ENCODE peak calls at places on chromosomes 3 and 15, in four cellular contexts. One of them, this sample, is unnamed.

GRCh38 chr15:47870956-47871625 is 153.8 kb downstream of the SEMA6D start:
- DNase-seq in kidney epithelial cell: no peak
- DNase-seq in fibroblast of the conjunctiva: peak; percentile 51
- DNase-seq in activated CD4-positive, alpha-beta T cell treated with anti-CD3 and anti-CD28 coated beads, Interleukin-2, amount 50 U/mL, for 24 hours: no peak
- DNase-seq in this sample: peak; percentile 47

GRCh38 chr3:126523745-126524428 is at the start of gene CHST13:
- DNase-seq in activated CD4-positive, alpha-beta T cell treated with anti-CD3 and anti-CD28 coated beads, Interleukin-2, amount 50 U/mL, for 24 hours: no peak
- DNase-seq in fibroblast of the conjunctiva: no peak
- DNase-seq in kidney epithelial cell: no peak
- DNase-seq in this sample: no peak

GRCh38 chr3:72769758-72770540 is 78.3 kb downstream of the SHQ1 start:
- DNase-seq in kidney epithelial cell: no peak
- DNase-seq in activated CD4-positive, alpha-beta T cell treated with anti-CD3 and anti-CD28 coated beads, Interleukin-2, amount 50 U/mL, for 24 hours: no peak
- DNase-seq in fibroblast of the conjunctiva: no peak
- DNase-seq in this sample: no peak

GRCh38 chr3:152269423-152270144 is 855 bp downstream of the MBNL1 start:
- DNase-seq in kidney epithelial cell: no peak
- DNase-seq in fibroblast of the conjunctiva: peak; percentile 95
- DNase-seq in activated CD4-positive, alpha-beta T cell treated with anti-CD3 and anti-CD28 coated beads, Interleukin-2, amount 50 U/mL, for 24 hours: no peak
- DNase-seq in this sample: peak; percentile 41

GRCh38 chr3:12991861-12992281 is 81.4 kb downstream of the IQSEC1 start:
- DNase-seq in fibroblast of the conjunctiva: no peak
- DNase-seq in kidney epithelial cell: no peak
- DNase-seq in activated CD4-positive, alpha-beta T cell treated with anti-CD3 and anti-CD28 coated beads, Interleukin-2, amount 50 U/mL, for 24 hours: no peak
- DNase-seq in this sample: no peak

GRCh38 chr15:40105517-40106202 is 3.0 kb downstream of the BMF start:
- DNase-seq in activated CD4-positive, alpha-beta T cell treated with anti-CD3 and anti-CD28 coated beads, Interleukin-2, amount 50 U/mL, for 24 hours: peak; percentile 43
- DNase-seq in fibroblast of the conjunctiva: no peak
- DNase-seq in kidney epithelial cell: no peak
- DNase-seq in this sample: no peak

GRCh38 chr3:119257654-119258410 is 17.2 kb upstream of the B4GALT4 start:
- DNase-seq in activated CD4-positive, alpha-beta T cell treated with anti-CD3 and anti-CD28 coated beads, Interleukin-2, amount 50 U/mL, for 24 hours: no peak
- DNase-seq in kidney epithelial cell: no peak
- DNase-seq in fibroblast of the conjunctiva: no peak
- DNase-seq in this sample: no peak

GRCh38 chr3:33067484-33067883 is 29.5 kb downstream of the GLB1 start:
- DNase-seq in fibroblast of the conjunctiva: no peak
- DNase-seq in kidney epithelial cell: no peak
- DNase-seq in activated CD4-positive, alpha-beta T cell treated with anti-CD3 and anti-CD28 coated beads, Interleukin-2, amount 50 U/mL, for 24 hours: no peak
- DNase-seq in this sample: no peak

GRCh38 chr3:134374791-134375541 is 719 bp upstream of the AMOTL2 start:
- DNase-seq in kidney epithelial cell: no peak
- DNase-seq in activated CD4-positive, alpha-beta T cell treated with anti-CD3 and anti-CD28 coated beads, Interleukin-2, amount 50 U/mL, for 24 hours: no peak
- DNase-seq in fibroblast of the conjunctiva: no peak
- DNase-seq in this sample: no peak

GRCh38 chr15:73934281-73934680 is 8.0 kb downstream of the LOXL1 start:
- DNase-seq in kidney epithelial cell: no peak
- DNase-seq in fibroblast of the conjunctiva: no peak
- DNase-seq in activated CD4-positive, alpha-beta T cell treated with anti-CD3 and anti-CD28 coated beads, Interleukin-2, amount 50 U/mL, for 24 hours: no peak
- DNase-seq in this sample: no peak

GRCh38 chr15:62845239-62846126 is 197.1 kb upstream of the TPM1 start:
- DNase-seq in fibroblast of the conjunctiva: no peak
- DNase-seq in activated CD4-positive, alpha-beta T cell treated with anti-CD3 and anti-CD28 coated beads, Interleukin-2, amount 50 U/mL, for 24 hours: no peak
- DNase-seq in kidney epithelial cell: no peak
- DNase-seq in this sample: no peak

GRCh38 chr15:60328852-60329443 is 68.8 kb downstream of the ANXA2 start:
- DNase-seq in activated CD4-positive, alpha-beta T cell treated with anti-CD3 and anti-CD28 coated beads, Interleukin-2, amount 50 U/mL, for 24 hours: peak; percentile 5
- DNase-seq in fibroblast of the conjunctiva: peak; percentile 40
- DNase-seq in kidney epithelial cell: no peak
- DNase-seq in this sample: no peak

GRCh38 chr3:129305592-129306091 is 27.0 kb downstream of the HMCES start:
- DNase-seq in fibroblast of the conjunctiva: peak; percentile 87
- DNase-seq in kidney epithelial cell: peak; percentile 69
- DNase-seq in activated CD4-positive, alpha-beta T cell treated with anti-CD3 and anti-CD28 coated beads, Interleukin-2, amount 50 U/mL, for 24 hours: no peak
- DNase-seq in this sample: no peak

GRCh38 chr3:144067059-144067458 is 95.4 kb downstream of the DIPK2A start:
- DNase-seq in kidney epithelial cell: no peak
- DNase-seq in fibroblast of the conjunctiva: no peak
- DNase-seq in activated CD4-positive, alpha-beta T cell treated with anti-CD3 and anti-CD28 coated beads, Interleukin-2, amount 50 U/mL, for 24 hours: no peak
- DNase-seq in this sample: no peak

GRCh38 chr3:192433704-192434103 is 293.6 kb downstream of the FGF12 start:
- DNase-seq in kidney epithelial cell: no peak
- DNase-seq in fibroblast of the conjunctiva: no peak
- DNase-seq in activated CD4-positive, alpha-beta T cell treated with anti-CD3 and anti-CD28 coated beads, Interleukin-2, amount 50 U/mL, for 24 hours: no peak
- DNase-seq in this sample: no peak

GRCh38 chr15:56537881-56538280 is 72.9 kb upstream of the MNS1 start:
- DNase-seq in kidney epithelial cell: no peak
- DNase-seq in activated CD4-positive, alpha-beta T cell treated with anti-CD3 and anti-CD28 coated beads, Interleukin-2, amount 50 U/mL, for 24 hours: no peak
- DNase-seq in fibroblast of the conjunctiva: no peak
- DNase-seq in this sample: no peak

This sample was measured in brain pericyte.